ENCODE peak calls at places on chromosomes 5 and 9, in ten cellular contexts. T is AG09309, X is K562, N is Caco-2, C is retinal pigment epithelial cell, G is fibroblast of mammary gland, V is fibroblast of pulmonary artery, O is GM23338, R is lower leg skin, F is right lobe of liver. Z is an unnamed sample.
A peak's percentile ranks its signal among the peaks of the same experiment; 100 is the strongest.

GRCh38 chr5:111278824-111279504 is 54.8 kb downstream of the CAMK4 start:
- DNase-seq in T (no peak), X (peak; percentile 73), N (peak; percentile 60), C (no peak), G (peak; percentile 24), V (peak; percentile 59), O (peak; percentile 90), R (peak; percentile 14), F (peak; percentile 58), Z (no peak)

GRCh38 chr9:129567842-129568559 is 52.9 kb downstream of the C9orf50 start:
- DNase-seq in T (peak; percentile 10), X (peak; percentile 62), N (peak; percentile 62), C (peak; percentile 56), G (peak; percentile 87), V (peak; percentile 62), O (peak; percentile 66), R (no peak), F (peak; percentile 79), Z (no peak)

GRCh38 chr9:132418743-132419363 is 8.8 kb downstream of the CFAP77 start:
- DNase-seq in T (no peak), X (no peak), N (no peak), C (no peak), G (no peak), V (no peak), O (no peak), R (no peak), F (no peak), Z (no peak)

GRCh38 chr5:130141689-130142320 is 237.5 kb downstream of the CHSY3 start:
- DNase-seq in T (no peak), X (peak; percentile 8), N (peak; percentile 52), C (no peak), G (peak; percentile 56), V (peak; percentile 69), O (peak; percentile 67), R (no peak), F (peak; percentile 38), Z (peak; percentile 9)

GRCh38 chr9:110016340-110016739 is 191.6 kb downstream of the C9orf152 start:
- DNase-seq in T (no peak), X (no peak), N (no peak), C (peak; percentile 78), G (peak; percentile 86), V (peak; percentile 67), O (no peak), R (no peak), F (no peak), Z (no peak)

GRCh38 chr5:144076521-144077083 is 93.9 kb downstream of the YIPF5 start:
- DNase-seq in T (no peak), X (no peak), N (no peak), C (no peak), G (no peak), V (no peak), O (peak; percentile 70), R (no peak), F (no peak), Z (no peak)

GRCh38 chr9:137082222-137082924 is 4.4 kb upstream of the MAN1B1 start:
- DNase-seq in T (no peak), X (no peak), N (no peak), C (no peak), G (no peak), V (no peak), O (no peak), R (no peak), F (no peak), Z (no peak)

GRCh38 chr9:106228861-106229260 is 534.5 kb downstream of the TMEM38B start:
- DNase-seq in T (no peak), X (no peak), N (no peak), C (no peak), G (no peak), V (no peak), O (no peak), R (no peak), F (no peak), Z (no peak)

GRCh38 chr5:83554686-83555085 is 83.1 kb downstream of the VCAN start:
- DNase-seq in T (no peak), X (no peak), N (no peak), C (no peak), G (no peak), V (peak; percentile 38), O (no peak), R (no peak), F (no peak), Z (no peak)

DNA sequence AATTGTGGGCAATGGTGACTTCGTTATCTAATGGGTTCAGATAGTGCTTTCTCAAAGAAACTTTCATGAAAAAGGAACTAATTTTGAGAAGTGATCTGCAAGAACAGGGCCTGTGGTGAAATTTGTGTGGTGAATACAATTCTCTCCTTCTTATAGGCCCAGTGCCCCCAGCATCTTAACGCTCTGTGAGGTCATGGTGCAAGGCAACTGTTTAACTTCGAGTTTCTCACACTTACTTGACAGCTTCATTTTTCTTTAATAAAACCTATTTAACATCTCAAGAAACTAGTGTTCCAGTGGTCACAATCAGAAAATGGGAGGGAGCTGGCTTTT is 69.2 kb downstream of the FAM114A2 start:
- DNase-seq in T (no peak), X (no peak), N (no peak), C (no peak), G (no peak), V (no peak), O (no peak), R (no peak), F (no peak), Z (no peak)
- H3K4me3 ChIP-seq in T (no peak overlapping the region), X (no peak overlapping the region), N (no peak overlapping the region), C (no peak overlapping the region), G (no peak overlapping the region), V (no peak overlapping the region), O (no peak overlapping the region), R (no peak overlapping the region), F (no peak overlapping the region), Z (no peak overlapping the region)

DNA sequence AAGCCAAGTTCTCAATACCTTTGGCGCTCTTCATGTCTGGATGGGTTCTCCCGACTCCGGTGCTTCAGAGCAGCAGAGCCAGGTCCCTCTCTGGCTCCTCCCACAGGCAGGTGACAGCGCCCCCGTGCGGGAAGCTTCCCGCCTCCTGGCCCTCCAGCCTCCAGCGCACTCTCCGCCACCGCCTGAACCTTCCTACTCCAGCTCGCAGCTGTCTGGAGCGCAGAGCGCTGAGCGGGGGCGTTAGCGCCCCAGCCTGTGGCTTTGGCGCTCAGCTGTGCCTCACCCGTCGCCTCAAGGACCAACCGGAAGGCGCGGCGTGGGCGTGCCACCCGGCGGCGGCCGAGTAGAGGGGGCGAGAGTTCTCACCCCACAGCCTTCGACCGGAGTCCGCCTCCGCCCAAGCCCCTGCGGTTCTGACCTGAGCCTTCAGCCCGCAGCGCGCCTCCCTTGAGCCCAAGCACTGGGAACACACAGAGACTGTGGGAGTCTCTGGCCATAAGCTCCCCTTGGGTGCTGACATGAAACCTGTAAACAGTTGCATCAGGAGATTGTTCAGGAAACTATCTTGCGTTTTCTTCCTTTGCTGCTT is at the start of gene SLCO4C1:
- DNase-seq in T (no peak), X (peak; percentile 11), N (peak; percentile 70), C (peak; percentile 51), G (peak; percentile 58), V (peak; percentile 4), O (peak; percentile 95), R (peak; percentile 18), F (peak; percentile 93), Z (peak; percentile 34)
- TF ChIP-seq CTCF in T (no peak), X (peak; percentile 5), N (peak; percentile 60), C (peak; percentile 79), G (peak; percentile 33), V (peak; percentile 15), O (peak; percentile 89), R (no peak), F (peak; percentile 73), Z (peak; percentile 88)

GRCh38 chr9:77830618-77831285 is 182.6 kb upstream of the GNA14 start:
- DNase-seq in T (no peak), X (no peak), N (no peak), C (no peak), G (peak; percentile 33), V (no peak), O (no peak), R (no peak), F (no peak), Z (no peak)

GRCh38 chr9:77826116-77826515 is 178.0 kb upstream of the GNA14 start:
- DNase-seq in T (no peak), X (no peak), N (no peak), C (no peak), G (no peak), V (no peak), O (no peak), R (no peak), F (no peak), Z (no peak)

GRCh38 chr9:77826621-77827020 is 178.5 kb upstream of the GNA14 start:
- DNase-seq in T (no peak), X (no peak), N (no peak), C (no peak), G (no peak), V (no peak), O (no peak), R (no peak), F (no peak), Z (no peak)

GRCh38 chr9:77829440-77829839 is 181.3 kb upstream of the GNA14 start:
- DNase-seq in T (no peak), X (no peak), N (no peak), C (no peak), G (peak; percentile 54), V (no peak), O (no peak), R (no peak), F (no peak), Z (no peak)

GRCh38 chr9:77827104-77827784 is 179.1 kb upstream of the GNA14 start:
- DNase-seq in T (no peak), X (peak; percentile 36), N (no peak), C (no peak), G (no peak), V (no peak), O (no peak), R (no peak), F (no peak), Z (no peak)
- H3K4me3 ChIP-seq in T (no peak overlapping the region), X (no peak overlapping the region), N (no peak overlapping the region), C (no peak overlapping the region), G (no peak overlapping the region), V (no peak overlapping the region), O (no peak overlapping the region), R (no peak overlapping the region), F (no peak overlapping the region), Z (no peak overlapping the region)

GRCh38 chr5:923473-923873 is 30.8 kb downstream of the TRIP13 start:
- DNase-seq in T (no peak), X (peak; percentile 83), N (peak; percentile 87), C (no peak), G (peak; percentile 54), V (peak; percentile 75), O (peak; percentile 93), R (peak; percentile 61), F (peak; percentile 89), Z (no peak)

GRCh38 chr5:930853-931252 is 38.2 kb downstream of the TRIP13 start:
- DNase-seq in T (no peak), X (no peak), N (peak; percentile 27), C (no peak), G (no peak), V (no peak), O (no peak), R (no peak), F (no peak), Z (no peak)

GRCh38 chr5:929596-929995 is 36.9 kb downstream of the TRIP13 start:
- DNase-seq in T (no peak), X (no peak), N (no peak), C (no peak), G (no peak), V (no peak), O (no peak), R (no peak), F (no peak), Z (no peak)

GRCh38 chr5:926416-927171 is 33.9 kb downstream of the TRIP13 start:
- DNase-seq in T (no peak), X (peak; percentile 51), N (no peak), C (no peak), G (no peak), V (peak; percentile 30), O (peak; percentile 74), R (no peak), F (no peak), Z (no peak)

GRCh38 chr5:927172-928015 is 34.7 kb downstream of the TRIP13 start:
- DNase-seq in T (no peak), X (no peak), N (peak; percentile 30), C (no peak), G (no peak), V (no peak), O (no peak), R (no peak), F (no peak), Z (no peak)
- TF ChIP-seq CTCF in T (no peak), X (no peak), N (no peak), C (no peak), G (no peak), V (peak; percentile 0), O (no peak), R (no peak), F (no peak), Z (no peak)

Z was measured in kidney epithelial cell.